ENCODE peak calls at places on chromosomes 4 and X, in four cellular contexts. One of them, this sample, is unnamed.

GRCh38 chr4:174613979-174614378 is 91.7 kb upstream of the HPGD start:
- DNase-seq in neural progenitor cell: no peak
- DNase-seq in uterus: no peak
- DNase-seq in H1: no peak
- DNase-seq in this sample: no peak

GRCh38 chr4:31089815-31090214 is 369.6 kb downstream of the PCDH7 start:
- DNase-seq in neural progenitor cell: no peak
- DNase-seq in H1: no peak
- DNase-seq in uterus: peak
- DNase-seq in this sample: no peak

GRCh38 chr4:101280866-101281600 is 66.3 kb downstream of the PPP3CA start:
- DNase-seq in neural progenitor cell: peak
- DNase-seq in uterus: no peak
- DNase-seq in H1: no peak
- DNase-seq in this sample: no peak

GRCh38 chr4:7828011-7828720 is 111.5 kb downstream of the AFAP1 start:
- DNase-seq in uterus: peak
- DNase-seq in H1: no peak
- DNase-seq in neural progenitor cell: no peak
- DNase-seq in this sample: peak

GRCh38 chr4:45692131-45692530 is 431.7 kb downstream of the GABRG1 start:
- DNase-seq in neural progenitor cell: no peak
- DNase-seq in uterus: no peak
- DNase-seq in H1: no peak
- DNase-seq in this sample: no peak

GRCh38 chrX:13669246-13669689 is 16.3 kb downstream of the TCEANC start:
- DNase-seq in neural progenitor cell: no peak
- DNase-seq in H1: no peak
- DNase-seq in uterus: peak
- DNase-seq in this sample: no peak

GRCh38 chrX:34521563-34521962 is 135.5 kb downstream of the TMEM47 start:
- DNase-seq in H1: no peak
- DNase-seq in neural progenitor cell: peak
- DNase-seq in uterus: no peak
- DNase-seq in this sample: no peak

GRCh38 chr4:82561745-82562552 is at the start of gene TMEM150C:
- DNase-seq in uterus: no peak
- DNase-seq in neural progenitor cell: peak
- DNase-seq in H1: no peak
- DNase-seq in this sample: peak

GRCh38 chr4:112234952-112235609 is 3.5 kb downstream of the AP1AR start:
- DNase-seq in uterus: peak
- DNase-seq in neural progenitor cell: peak
- DNase-seq in H1: no peak
- DNase-seq in this sample: peak

GRCh38 chr4:99848576-99848975 is 31.9 kb downstream of the DAPP1 start:
- DNase-seq in uterus: no peak
- DNase-seq in H1: no peak
- DNase-seq in neural progenitor cell: no peak
- DNase-seq in this sample: no peak

GRCh38 chrX:154399527-154400368 is 1.6 kb downstream of the RPL10 start:
- DNase-seq in neural progenitor cell: no peak
- DNase-seq in uterus: no peak
- DNase-seq in H1: no peak
- DNase-seq in this sample: no peak

GRCh38 chr4:146311238-146311970 is 97.1 kb downstream of the REELD1 start:
- DNase-seq in neural progenitor cell: no peak
- DNase-seq in H1: no peak
- DNase-seq in uterus: no peak
- DNase-seq in this sample: no peak

GRCh38 chr4:71568131-71568530 is 215.7 kb downstream of the GC start:
- DNase-seq in neural progenitor cell: no peak
- DNase-seq in H1: no peak
- DNase-seq in uterus: no peak
- DNase-seq in this sample: no peak

GRCh38 chrX:150334100-150334499 is 29.0 kb upstream of the MAMLD1 start:
- DNase-seq in uterus: no peak
- DNase-seq in neural progenitor cell: no peak
- DNase-seq in H1: no peak
- DNase-seq in this sample: no peak

GRCh38 chrX:4708970-4709760 is 995.7 kb upstream of the PRKX start:
- DNase-seq in H1: no peak
- DNase-seq in neural progenitor cell: no peak
- DNase-seq in uterus: no peak
- DNase-seq in this sample: no peak

GRCh38 chr4:123349401-123350190 is 47.0 kb upstream of the SPRY1 start:
- DNase-seq in neural progenitor cell: peak
- DNase-seq in uterus: no peak
- DNase-seq in H1: no peak
- DNase-seq in this sample: no peak

GRCh38 chr4:54513231-54513630 is 144.5 kb upstream of the KIT start:
- DNase-seq in uterus: no peak
- DNase-seq in neural progenitor cell: no peak
- DNase-seq in H1: no peak
- DNase-seq in this sample: no peak

GRCh38 chr4:153560918-153561317 is 94.8 kb downstream of the TMEM131L start:
- DNase-seq in neural progenitor cell: no peak
- DNase-seq in uterus: no peak
- DNase-seq in H1: no peak
- DNase-seq in this sample: no peak

GRCh38 chr4:170122252-170122651 is 32.5 kb upstream of the AADAT start:
- DNase-seq in neural progenitor cell: no peak
- DNase-seq in H1: no peak
- DNase-seq in uterus: no peak
- DNase-seq in this sample: no peak

GRCh38 chr4:183396187-183396738 is 48.2 kb upstream of the CDKN2AIP start:
- DNase-seq in uterus: no peak
- DNase-seq in H1: no peak
- DNase-seq in neural progenitor cell: no peak
- DNase-seq in this sample: no peak

GRCh38 chrX:129749069-129749468 is 10.3 kb downstream of the XPNPEP2 start:
- DNase-seq in uterus: no peak
- DNase-seq in H1: no peak
- DNase-seq in neural progenitor cell: no peak
- DNase-seq in this sample: no peak

GRCh38 chr4:168541608-168541953 is 44.7 kb downstream of the PALLD start:
- DNase-seq in H1: no peak
- DNase-seq in neural progenitor cell: no peak
- DNase-seq in uterus: no peak
- DNase-seq in this sample: no peak

GRCh38 chrX:111376897-111377601 is 34.9 kb downstream of the DCX start:
- DNase-seq in uterus: no peak
- DNase-seq in H1: no peak
- DNase-seq in neural progenitor cell: peak
- DNase-seq in this sample: no peak

GRCh38 chr4:112889619-112890294 is 159.7 kb upstream of the ANK2 start:
- DNase-seq in neural progenitor cell: no peak
- DNase-seq in H1: no peak
- DNase-seq in uterus: peak
- DNase-seq in this sample: no peak

GRCh38 chr4:97720869-97721432 is 422.3 kb downstream of the STPG2 start:
- DNase-seq in uterus: no peak
- DNase-seq in H1: no peak
- DNase-seq in neural progenitor cell: peak
- DNase-seq in this sample: no peak

GRCh38 chr4:113181289-113182007 is 132.0 kb downstream of the ANK2 start:
- DNase-seq in uterus: no peak
- DNase-seq in neural progenitor cell: no peak
- DNase-seq in H1: no peak
- DNase-seq in this sample: no peak

DNA sequence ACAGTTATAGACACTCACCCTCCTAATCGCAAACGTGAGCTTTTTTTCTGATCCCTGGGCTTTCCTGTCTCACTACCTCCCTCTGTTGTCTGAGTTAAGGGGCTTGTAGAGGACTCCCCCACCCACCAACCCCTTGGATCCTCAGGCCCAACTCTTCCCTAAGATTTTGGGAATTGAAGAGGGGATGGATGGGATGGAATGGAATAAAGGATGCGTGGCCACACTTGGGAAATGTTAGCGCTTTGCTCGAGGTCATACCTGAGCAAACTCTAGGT is 1.5 kb downstream of the CNKSR2 start:
- DNase-seq in uterus: no peak
- DNase-seq in neural progenitor cell: peak
- DNase-seq in H1: no peak
- DNase-seq in this sample: peak
- TF ChIP-seq CTCF in uterus: no peak
- TF ChIP-seq CTCF in neural progenitor cell: peak
- TF ChIP-seq CTCF in H1: no peak
- TF ChIP-seq CTCF in this sample: no peak

DNA sequence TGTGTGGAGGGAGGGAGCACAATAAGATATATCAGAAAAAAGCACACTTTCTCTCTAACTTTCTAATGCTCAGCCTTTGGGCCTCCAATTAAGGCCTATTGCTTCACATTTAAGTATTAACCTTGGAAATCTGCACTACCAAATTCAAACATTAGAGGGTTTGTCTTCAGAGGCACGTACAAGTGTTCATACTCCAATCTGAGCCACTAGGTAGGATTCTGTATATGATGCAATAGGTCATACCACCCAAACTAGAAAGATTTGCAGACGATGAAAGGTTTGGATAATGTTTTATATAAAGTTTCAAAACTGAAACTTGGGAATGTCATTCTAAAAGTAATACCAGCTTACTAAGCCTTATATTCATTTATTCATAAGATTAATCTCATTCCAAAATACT is 106.4 kb downstream of the MID1 start:
- DNase-seq in uterus: no peak
- DNase-seq in H1: no peak
- DNase-seq in neural progenitor cell: no peak
- DNase-seq in this sample: no peak
- TF ChIP-seq CTCF in uterus: no peak
- TF ChIP-seq CTCF in H1: no peak
- TF ChIP-seq CTCF in neural progenitor cell: no peak
- TF ChIP-seq CTCF in this sample: no peak

GRCh38 chr4:1721666-1722550 is 587 bp downstream of the TACC3 start:
- DNase-seq in H1: no peak
- DNase-seq in neural progenitor cell: peak
- DNase-seq in uterus: no peak
- DNase-seq in this sample: no peak

GRCh38 chr4:1720163-1720983 is 750 bp downstream of the TMEM129 start:
- DNase-seq in neural progenitor cell: peak
- DNase-seq in H1: no peak
- DNase-seq in uterus: no peak
- DNase-seq in this sample: peak

GRCh38 chr4:1721003-1721665 is at the start of the genes TACC3 and TMEM129:
- DNase-seq in neural progenitor cell: peak
- DNase-seq in uterus: peak
- DNase-seq in H1: peak
- DNase-seq in this sample: peak

GRCh38 chr4:1723131-1723801 is 1.9 kb downstream of the TACC3 start:
- DNase-seq in H1: no peak
- DNase-seq in neural progenitor cell: no peak
- DNase-seq in uterus: no peak
- DNase-seq in this sample: no peak

GRCh38 chr4:1722551-1723071 is 1.3 kb downstream of the TACC3 start:
- DNase-seq in neural progenitor cell: no peak
- DNase-seq in uterus: no peak
- DNase-seq in H1: no peak
- DNase-seq in this sample: no peak
- TF ChIP-seq CTCF in neural progenitor cell: no peak
- TF ChIP-seq CTCF in uterus: no peak
- TF ChIP-seq CTCF in H1: no peak
- TF ChIP-seq CTCF in this sample: no peak

GRCh38 chr4:105496899-105497298 is 23.0 kb upstream of the PPA2 start:
- DNase-seq in neural progenitor cell: peak
- DNase-seq in uterus: no peak
- DNase-seq in H1: no peak
- DNase-seq in this sample: no peak
- TF ChIP-seq CTCF in neural progenitor cell: peak
- TF ChIP-seq CTCF in uterus: no peak
- TF ChIP-seq CTCF in H1: peak
- TF ChIP-seq CTCF in this sample: peak

GRCh38 chrX:118455013-118455412 is 40.6 kb upstream of the DOCK11 start:
- DNase-seq in H1: no peak
- DNase-seq in uterus: no peak
- DNase-seq in neural progenitor cell: no peak
- DNase-seq in this sample: no peak

GRCh38 chrX:118459494-118459893 is 36.1 kb upstream of the DOCK11 start:
- DNase-seq in uterus: no peak
- DNase-seq in H1: no peak
- DNase-seq in neural progenitor cell: peak
- DNase-seq in this sample: no peak
- TF ChIP-seq CTCF in uterus: peak
- TF ChIP-seq CTCF in H1: peak
- TF ChIP-seq CTCF in neural progenitor cell: peak
- TF ChIP-seq CTCF in this sample: peak

DNA sequence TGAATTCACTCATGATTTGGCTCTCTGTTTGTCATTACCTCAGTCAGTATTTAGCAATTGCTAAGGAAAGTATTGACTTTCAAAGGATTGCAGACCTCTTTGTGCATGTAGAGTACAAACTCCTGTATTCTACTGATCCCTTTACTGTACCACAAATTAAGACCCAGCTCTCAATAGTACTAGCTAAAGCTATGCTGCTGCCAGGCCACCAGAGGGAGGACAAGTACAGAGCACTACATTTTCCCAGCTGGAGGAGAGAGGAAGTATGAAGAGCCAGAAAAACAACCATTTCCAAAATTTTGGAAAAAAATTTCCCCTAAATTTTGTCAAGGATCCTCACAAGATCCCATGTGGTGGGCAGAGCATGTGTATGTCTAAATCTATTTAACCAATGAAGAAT is 175.0 kb upstream of the MTMR8 start:
- DNase-seq in neural progenitor cell: peak
- DNase-seq in H1: no peak
- DNase-seq in uterus: no peak
- DNase-seq in this sample: no peak
- TF ChIP-seq CTCF in neural progenitor cell: peak
- TF ChIP-seq CTCF in H1: peak
- TF ChIP-seq CTCF in uterus: no peak
- TF ChIP-seq CTCF in this sample: no peak

GRCh38 chr4:15410750-15411149 is 17.1 kb upstream of the C1QTNF7 start:
- DNase-seq in H1: no peak
- DNase-seq in uterus: peak
- DNase-seq in neural progenitor cell: no peak
- DNase-seq in this sample: no peak
- TF ChIP-seq CTCF in H1: no peak
- TF ChIP-seq CTCF in uterus: no peak
- TF ChIP-seq CTCF in neural progenitor cell: no peak
- TF ChIP-seq CTCF in this sample: no peak

DNA sequence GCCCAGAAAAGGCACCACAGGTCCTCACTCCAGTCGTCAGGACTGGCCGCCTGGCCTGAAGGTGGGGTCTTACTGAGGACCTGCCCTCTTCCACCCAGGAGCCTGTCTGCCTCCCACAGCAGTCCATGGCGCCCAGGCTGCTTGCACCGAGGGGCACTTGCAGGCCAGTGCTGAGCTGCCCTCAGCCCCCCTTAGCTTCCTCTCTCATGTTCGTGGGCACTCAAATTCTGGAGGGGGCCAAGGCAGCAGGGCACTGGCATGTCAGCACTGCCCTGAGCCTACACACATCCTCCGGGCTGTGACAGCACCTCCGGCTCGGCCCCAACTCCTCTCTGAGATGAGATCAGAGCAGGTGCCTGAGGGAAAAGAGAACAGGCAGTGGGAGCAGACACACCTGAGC is 27.2 kb upstream of the ZBTB33 start:
- DNase-seq in H1: no peak
- DNase-seq in uterus: no peak
- DNase-seq in neural progenitor cell: no peak
- DNase-seq in this sample: no peak
- TF ChIP-seq CTCF in H1: no peak
- TF ChIP-seq CTCF in uterus: no peak
- TF ChIP-seq CTCF in neural progenitor cell: no peak
- TF ChIP-seq CTCF in this sample: no peak